ENCODE peak calls at places on chromosomes 11 and 22, in six cellular contexts. One of them, this sample, is unnamed.
A peak's percentile ranks its signal among the peaks of the same experiment; 100 is the strongest.

GRCh38 chr11:72711141-72711540 is 36.9 kb upstream of the PDE2A start:
- DNase-seq in CD4-positive, alpha-beta T cell: no peak
- DNase-seq in OCI-LY7: no peak
- DNase-seq in breast epithelium: no peak
- DNase-seq in body of pancreas: no peak
- DNase-seq in pancreas: no peak
- DNase-seq in this sample: no peak

GRCh38 chr11:130858215-130858614 is 58.1 kb downstream of the SNX19 start:
- DNase-seq in breast epithelium: no peak
- DNase-seq in pancreas: no peak
- DNase-seq in body of pancreas: peak; percentile 50
- DNase-seq in OCI-LY7: peak; percentile 40
- DNase-seq in CD4-positive, alpha-beta T cell: no peak
- DNase-seq in this sample: no peak

GRCh38 chr11:19200410-19201201 is 1.2 kb downstream of the CSRP3 start:
- DNase-seq in pancreas: no peak
- DNase-seq in CD4-positive, alpha-beta T cell: no peak
- DNase-seq in OCI-LY7: no peak
- DNase-seq in body of pancreas: no peak
- DNase-seq in breast epithelium: peak; percentile 61
- DNase-seq in this sample: no peak

GRCh38 chr11:8948901-8949300 is 6.1 kb upstream of the ASCL3 start:
- DNase-seq in OCI-LY7: no peak
- DNase-seq in body of pancreas: no peak
- DNase-seq in breast epithelium: no peak
- DNase-seq in pancreas: no peak
- DNase-seq in CD4-positive, alpha-beta T cell: no peak
- DNase-seq in this sample: no peak

GRCh38 chr11:92528051-92528450 is 303.4 kb downstream of the FAT3 start:
- DNase-seq in OCI-LY7: no peak
- DNase-seq in CD4-positive, alpha-beta T cell: no peak
- DNase-seq in breast epithelium: peak; percentile 17
- DNase-seq in body of pancreas: no peak
- DNase-seq in pancreas: no peak
- DNase-seq in this sample: no peak

GRCh38 chr11:44457862-44458261 is 107.6 kb upstream of the CD82 start:
- DNase-seq in breast epithelium: no peak
- DNase-seq in body of pancreas: no peak
- DNase-seq in pancreas: no peak
- DNase-seq in CD4-positive, alpha-beta T cell: no peak
- DNase-seq in OCI-LY7: no peak
- DNase-seq in this sample: no peak

GRCh38 chr22:27615408-27615807 is 186.1 kb downstream of the MN1 start:
- DNase-seq in body of pancreas: no peak
- DNase-seq in OCI-LY7: no peak
- DNase-seq in breast epithelium: no peak
- DNase-seq in CD4-positive, alpha-beta T cell: no peak
- DNase-seq in pancreas: no peak
- DNase-seq in this sample: no peak

GRCh38 chr11:107457205-107457557 is 444 bp downstream of the CWF19L2 start:
- DNase-seq in CD4-positive, alpha-beta T cell: peak; percentile 0
- DNase-seq in breast epithelium: no peak
- DNase-seq in body of pancreas: no peak
- DNase-seq in OCI-LY7: peak; percentile 53
- DNase-seq in pancreas: no peak
- DNase-seq in this sample: no peak

GRCh38 chr22:45101828-45102227 is 61.9 kb upstream of the NUP50 start:
- DNase-seq in body of pancreas: no peak
- DNase-seq in breast epithelium: no peak
- DNase-seq in OCI-LY7: peak; percentile 77
- DNase-seq in CD4-positive, alpha-beta T cell: no peak
- DNase-seq in pancreas: no peak
- DNase-seq in this sample: no peak

GRCh38 chr11:70483077-70483861 is 84.9 kb downstream of the CTTN start:
- DNase-seq in OCI-LY7: peak; percentile 25
- DNase-seq in pancreas: no peak
- DNase-seq in CD4-positive, alpha-beta T cell: no peak
- DNase-seq in body of pancreas: no peak
- DNase-seq in breast epithelium: no peak
- DNase-seq in this sample: no peak

GRCh38 chr22:46373838-46374662 is 38.5 kb downstream of the TRMU start:
- DNase-seq in body of pancreas: no peak
- DNase-seq in CD4-positive, alpha-beta T cell: no peak
- DNase-seq in breast epithelium: no peak
- DNase-seq in pancreas: no peak
- DNase-seq in OCI-LY7: no peak
- DNase-seq in this sample: peak; percentile 31

GRCh38 chr22:37186228-37186996 is 1.6 kb downstream of the C1QTNF6 start:
- DNase-seq in OCI-LY7: peak; percentile 81
- DNase-seq in pancreas: peak; percentile 20
- DNase-seq in body of pancreas: no peak
- DNase-seq in breast epithelium: no peak
- DNase-seq in CD4-positive, alpha-beta T cell: peak; percentile 29
- DNase-seq in this sample: peak; percentile 33

GRCh38 chr11:74672956-74673895 is 58.0 kb downstream of the CHRDL2 start:
- DNase-seq in breast epithelium: peak; percentile 45
- DNase-seq in body of pancreas: peak; percentile 76
- DNase-seq in pancreas: peak; percentile 88
- DNase-seq in CD4-positive, alpha-beta T cell: no peak
- DNase-seq in OCI-LY7: no peak
- DNase-seq in this sample: no peak

GRCh38 chr11:19460718-19461405 is 220.1 kb upstream of the E2F8 start:
- DNase-seq in pancreas: no peak
- DNase-seq in OCI-LY7: no peak
- DNase-seq in breast epithelium: no peak
- DNase-seq in body of pancreas: peak; percentile 20
- DNase-seq in CD4-positive, alpha-beta T cell: no peak
- DNase-seq in this sample: no peak

GRCh38 chr11:17353228-17354021 is 1.8 kb downstream of the NCR3LG1 start:
- DNase-seq in CD4-positive, alpha-beta T cell: no peak
- DNase-seq in pancreas: peak; percentile 86
- DNase-seq in breast epithelium: peak; percentile 29
- DNase-seq in OCI-LY7: peak; percentile 69
- DNase-seq in body of pancreas: peak; percentile 75
- DNase-seq in this sample: peak; percentile 60

GRCh38 chr11:1988667-1989317 is 8.8 kb downstream of the H19 start:
- DNase-seq in OCI-LY7: no peak
- DNase-seq in body of pancreas: peak; percentile 7
- DNase-seq in CD4-positive, alpha-beta T cell: no peak
- DNase-seq in breast epithelium: no peak
- DNase-seq in pancreas: peak; percentile 47
- DNase-seq in this sample: no peak

GRCh38 chr11:127890026-127890611 is 697.2 kb downstream of the ETS1 start:
- DNase-seq in CD4-positive, alpha-beta T cell: no peak
- DNase-seq in body of pancreas: no peak
- DNase-seq in OCI-LY7: no peak
- DNase-seq in pancreas: no peak
- DNase-seq in breast epithelium: no peak
- DNase-seq in this sample: no peak

GRCh38 chr11:119000906-119001305 is 3.0 kb downstream of the CENATAC start:
- DNase-seq in body of pancreas: no peak
- DNase-seq in pancreas: no peak
- DNase-seq in breast epithelium: no peak
- DNase-seq in OCI-LY7: no peak
- DNase-seq in CD4-positive, alpha-beta T cell: no peak
- DNase-seq in this sample: no peak

GRCh38 chr11:118998388-118998717 is 415 bp downstream of the CENATAC start:
- DNase-seq in CD4-positive, alpha-beta T cell: no peak
- DNase-seq in pancreas: no peak
- DNase-seq in body of pancreas: no peak
- DNase-seq in breast epithelium: no peak
- DNase-seq in OCI-LY7: no peak
- DNase-seq in this sample: no peak

GRCh38 chr11:118998822-118999221 is 884 bp downstream of the CENATAC start:
- DNase-seq in OCI-LY7: no peak
- DNase-seq in breast epithelium: peak; percentile 47
- DNase-seq in CD4-positive, alpha-beta T cell: no peak
- DNase-seq in body of pancreas: no peak
- DNase-seq in pancreas: no peak
- DNase-seq in this sample: no peak

GRCh38 chr11:118996926-118997626 is 862 bp upstream of the CENATAC start:
- DNase-seq in pancreas: no peak
- DNase-seq in CD4-positive, alpha-beta T cell: no peak
- DNase-seq in OCI-LY7: peak; percentile 69
- DNase-seq in breast epithelium: no peak
- DNase-seq in body of pancreas: no peak
- DNase-seq in this sample: peak; percentile 17

GRCh38 chr11:118997627-118998387 is at the start of gene CENATAC:
- DNase-seq in pancreas: peak; percentile 98
- DNase-seq in body of pancreas: peak; percentile 96
- DNase-seq in breast epithelium: peak; percentile 85
- DNase-seq in CD4-positive, alpha-beta T cell: peak; percentile 92
- DNase-seq in OCI-LY7: peak; percentile 96
- DNase-seq in this sample: peak; percentile 94
- H3K27ac ChIP-seq in pancreas: peak within 1 kb of the TSS; percentile 60
- H3K27ac ChIP-seq in body of pancreas: peak within 1 kb of the TSS; percentile 76
- H3K27ac ChIP-seq in breast epithelium: peak within 1 kb of the TSS; percentile 90
- H3K27ac ChIP-seq in CD4-positive, alpha-beta T cell: peak within 1 kb of the TSS; percentile 78
- H3K27ac ChIP-seq in OCI-LY7: peak within 1 kb of the TSS; percentile 50
- H3K27ac ChIP-seq in this sample: peak within 1 kb of the TSS; percentile 84

GRCh38 chr11:119415966-119416365 is 7.0 kb downstream of the THY1 start:
- DNase-seq in OCI-LY7: no peak
- DNase-seq in breast epithelium: no peak
- DNase-seq in body of pancreas: no peak
- DNase-seq in CD4-positive, alpha-beta T cell: no peak
- DNase-seq in pancreas: no peak
- DNase-seq in this sample: no peak

GRCh38 chr11:119419246-119419645 is 3.7 kb downstream of the THY1 start:
- DNase-seq in body of pancreas: no peak
- DNase-seq in OCI-LY7: no peak
- DNase-seq in CD4-positive, alpha-beta T cell: no peak
- DNase-seq in pancreas: no peak
- DNase-seq in breast epithelium: no peak
- DNase-seq in this sample: no peak

GRCh38 chr11:119418759-119419158 is 4.2 kb downstream of the THY1 start:
- DNase-seq in pancreas: no peak
- DNase-seq in body of pancreas: no peak
- DNase-seq in breast epithelium: no peak
- DNase-seq in CD4-positive, alpha-beta T cell: no peak
- DNase-seq in OCI-LY7: no peak
- DNase-seq in this sample: no peak

GRCh38 chr11:119416606-119417580 is 6.1 kb downstream of the THY1 start:
- DNase-seq in body of pancreas: no peak
- DNase-seq in OCI-LY7: no peak
- DNase-seq in breast epithelium: peak; percentile 43
- DNase-seq in pancreas: no peak
- DNase-seq in CD4-positive, alpha-beta T cell: no peak
- DNase-seq in this sample: no peak

GRCh38 chr11:119417726-119418540 is 5.0 kb downstream of the THY1 start:
- DNase-seq in CD4-positive, alpha-beta T cell: no peak
- DNase-seq in pancreas: no peak
- DNase-seq in body of pancreas: no peak
- DNase-seq in OCI-LY7: no peak
- DNase-seq in breast epithelium: peak; percentile 79
- DNase-seq in this sample: no peak
- H3K27ac ChIP-seq in CD4-positive, alpha-beta T cell: no peak overlapping the region
- H3K27ac ChIP-seq in pancreas: no peak overlapping the region
- H3K27ac ChIP-seq in body of pancreas: no peak overlapping the region
- H3K27ac ChIP-seq in OCI-LY7: no peak overlapping the region
- H3K27ac ChIP-seq in breast epithelium: peak overlapping the region; percentile 87
- H3K27ac ChIP-seq in this sample: no peak overlapping the region

GRCh38 chr11:64069401-64070300 is 33.9 kb downstream of the FLRT1 start:
- DNase-seq in OCI-LY7: no peak
- DNase-seq in CD4-positive, alpha-beta T cell: no peak
- DNase-seq in breast epithelium: no peak
- DNase-seq in body of pancreas: no peak
- DNase-seq in pancreas: no peak
- DNase-seq in this sample: no peak

GRCh38 chr11:64070301-64070656 is 34.5 kb downstream of the FLRT1 start:
- DNase-seq in breast epithelium: no peak
- DNase-seq in body of pancreas: no peak
- DNase-seq in CD4-positive, alpha-beta T cell: no peak
- DNase-seq in OCI-LY7: no peak
- DNase-seq in pancreas: no peak
- DNase-seq in this sample: no peak

GRCh38 chr11:64067257-64067993 is 31.7 kb downstream of the FLRT1 start:
- DNase-seq in breast epithelium: no peak
- DNase-seq in body of pancreas: no peak
- DNase-seq in OCI-LY7: no peak
- DNase-seq in pancreas: no peak
- DNase-seq in CD4-positive, alpha-beta T cell: no peak
- DNase-seq in this sample: no peak

GRCh38 chr11:64071849-64072248 is 36.1 kb downstream of the FLRT1 start:
- DNase-seq in CD4-positive, alpha-beta T cell: no peak
- DNase-seq in body of pancreas: no peak
- DNase-seq in OCI-LY7: no peak
- DNase-seq in breast epithelium: no peak
- DNase-seq in pancreas: no peak
- DNase-seq in this sample: no peak

DNA sequence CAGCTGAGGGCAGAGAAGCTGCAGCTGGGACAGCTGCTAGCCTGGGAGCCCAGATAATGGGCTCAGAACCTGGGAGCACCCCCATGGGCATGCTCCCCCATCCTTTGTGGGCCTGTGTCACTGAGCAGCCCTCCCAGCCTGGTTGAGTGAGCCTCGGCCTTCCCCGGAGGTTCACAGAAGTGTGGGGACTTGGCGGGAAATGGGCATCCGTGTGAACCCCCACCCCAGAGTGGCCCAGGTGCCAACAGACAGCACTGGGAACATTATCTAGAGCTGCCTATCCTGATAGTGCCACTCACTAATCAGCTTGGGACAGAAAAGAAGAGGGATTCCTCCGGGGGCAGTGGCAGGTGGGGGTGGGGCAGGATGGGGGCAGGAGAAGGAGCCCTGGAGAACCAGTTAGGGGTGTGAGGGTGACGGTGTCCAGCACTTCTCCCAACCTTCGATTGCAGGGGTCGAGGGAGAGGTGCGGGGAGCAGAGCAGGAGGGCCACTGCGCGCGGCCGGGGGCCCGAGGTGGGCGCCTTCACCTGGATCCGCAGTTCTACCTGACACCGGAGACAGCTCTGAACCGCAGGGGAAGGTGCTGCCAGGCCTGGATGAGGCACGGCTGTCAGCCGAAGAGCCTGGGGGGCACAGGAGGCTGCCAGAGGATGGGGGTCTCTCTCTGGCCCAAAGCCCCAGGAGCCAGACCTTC is 33.1 kb downstream of the FLRT1 start:
- DNase-seq in body of pancreas: no peak
- DNase-seq in breast epithelium: no peak
- DNase-seq in CD4-positive, alpha-beta T cell: no peak
- DNase-seq in OCI-LY7: no peak
- DNase-seq in pancreas: no peak
- DNase-seq in this sample: no peak
- H3K27ac ChIP-seq in body of pancreas: no peak overlapping the region
- H3K27ac ChIP-seq in breast epithelium: no peak overlapping the region
- H3K27ac ChIP-seq in CD4-positive, alpha-beta T cell: no peak overlapping the region
- H3K27ac ChIP-seq in OCI-LY7: no peak overlapping the region
- H3K27ac ChIP-seq in pancreas: no peak overlapping the region
- H3K27ac ChIP-seq in this sample: no peak overlapping the region

DNA sequence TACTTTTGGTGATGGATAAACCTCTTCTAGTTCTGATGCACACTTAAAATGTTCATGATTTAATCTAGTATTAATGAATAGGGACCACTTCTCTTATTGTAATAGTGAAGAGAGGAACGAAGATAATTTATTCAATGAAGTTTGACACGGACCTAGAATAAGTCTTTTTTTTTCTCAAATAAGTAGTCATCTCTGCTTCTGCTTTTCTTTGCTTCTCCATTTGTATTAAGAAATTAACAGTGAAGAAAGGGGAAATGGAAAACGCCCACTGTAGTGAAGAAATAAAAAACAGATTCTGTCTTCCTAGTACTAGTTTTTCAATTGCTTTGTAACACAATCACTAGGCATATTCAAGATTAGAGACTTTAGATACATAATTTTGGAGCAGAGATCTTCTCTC is 73.0 kb downstream of the CD44 start:
- DNase-seq in CD4-positive, alpha-beta T cell: no peak
- DNase-seq in breast epithelium: no peak
- DNase-seq in body of pancreas: no peak
- DNase-seq in OCI-LY7: no peak
- DNase-seq in pancreas: no peak
- DNase-seq in this sample: no peak
- H3K27ac ChIP-seq in CD4-positive, alpha-beta T cell: no peak overlapping the region
- H3K27ac ChIP-seq in breast epithelium: no peak overlapping the region
- H3K27ac ChIP-seq in body of pancreas: peak overlapping the region; percentile 45
- H3K27ac ChIP-seq in OCI-LY7: no peak overlapping the region
- H3K27ac ChIP-seq in pancreas: peak overlapping the region; percentile 5
- H3K27ac ChIP-seq in this sample: no peak overlapping the region

This sample was measured in CD8-positive, alpha-beta memory T cell.